ENCODE peak calls at places on chromosome 5, in four cellular contexts. F is suprapubic skin; W is RWPE1; I is CD8-positive, alpha-beta T cell. A is an unnamed sample.

GRCh38 chr5:131262953-131263541 is 806 bp upstream of the CDC42SE2 start:
- DNase-seq in W (no peak), F (no peak), I (no peak), A (no peak)

GRCh38 chr5:135075621-135076585 is 41.9 kb upstream of the PITX1 start:
- DNase-seq in W (peak; percentile 67), F (peak; percentile 66), I (no peak), A (no peak)

GRCh38 chr5:81251922-81252321 is 18.8 kb downstream of the CKMT2 start:
- DNase-seq in I (no peak), W (no peak), F (no peak), A (no peak)

GRCh38 chr5:33969572-33970452 is 14.7 kb downstream of the SLC45A2 start:
- DNase-seq in I (no peak), W (peak; percentile 34), F (no peak), A (no peak)

GRCh38 chr5:50866415-50866814 is 200.0 kb downstream of the PARP8 start:
- DNase-seq in F (no peak), I (no peak), W (no peak), A (no peak)

GRCh38 chr5:142803428-142804111 is 33.4 kb downstream of the ARHGAP26 start:
- DNase-seq in I (no peak), W (no peak), F (no peak), A (no peak)

GRCh38 chr5:16992006-16992405 is 55.9 kb upstream of the MYO10 start:
- DNase-seq in F (no peak), I (no peak), W (no peak), A (no peak)

GRCh38 chr5:137190031-137190430 is 309.1 kb downstream of the SPOCK1 start:
- DNase-seq in I (no peak), F (no peak), W (no peak), A (no peak)

GRCh38 chr5:431711-432050 is 11.3 kb upstream of the EXOC3 start:
- DNase-seq in I (no peak), F (no peak), W (no peak), A (no peak)

GRCh38 chr5:151703780-151704179 is 17.1 kb upstream of the SPARC start:
- DNase-seq in W (no peak), I (no peak), F (no peak), A (no peak)

GRCh38 chr5:33346534-33346933 is 94.2 kb upstream of the TARS1 start:
- DNase-seq in F (no peak), I (no peak), W (no peak), A (no peak)

GRCh38 chr5:127572930-127573329 is 55.5 kb downstream of the PRRC1 start:
- DNase-seq in W (no peak), I (no peak), F (no peak), A (no peak)

GRCh38 chr5:14268738-14269137 is 125.6 kb downstream of the TRIO start:
- DNase-seq in I (no peak), F (no peak), W (no peak), A (no peak)

GRCh38 chr5:321726-322251 is 275 bp downstream of the AHRR start:
- DNase-seq in W (no peak), I (no peak), F (peak; percentile 78), A (no peak)

GRCh38 chr5:158303261-158303660 is 444.3 kb upstream of the CLINT1 start:
- DNase-seq in F (no peak), I (no peak), W (no peak), A (no peak)

GRCh38 chr5:65213921-65214525 is 267.7 kb downstream of the ADAMTS6 start:
- DNase-seq in I (no peak), F (no peak), W (peak; percentile 35), A (no peak)

GRCh38 chr5:31581498-31582099 is 49.5 kb downstream of the C5orf22 start:
- DNase-seq in I (no peak), F (no peak), W (peak; percentile 29), A (no peak)

GRCh38 chr5:9239626-9240025 is 306.2 kb downstream of the SEMA5A start:
- DNase-seq in W (no peak), F (no peak), I (no peak), A (no peak)

GRCh38 chr5:33240552-33240951 is 200.2 kb upstream of the TARS1 start:
- DNase-seq in I (no peak), F (no peak), W (no peak), A (no peak)

GRCh38 chr5:84372066-84372700 is 12.5 kb downstream of the EDIL3 start:
- DNase-seq in W (no peak), F (no peak), I (no peak), A (no peak)

GRCh38 chr5:102561894-102562760 is 63.3 kb upstream of the SLCO6A1 start:
- DNase-seq in I (no peak), W (no peak), F (no peak), A (no peak)

GRCh38 chr5:25009063-25009462 is 364.3 kb upstream of the CDH10 start:
- DNase-seq in F (no peak), I (no peak), W (no peak), A (no peak)

GRCh38 chr5:124859027-124859426 is 112.6 kb upstream of the ZNF608 start:
- DNase-seq in W (no peak), I (no peak), F (no peak), A (no peak)

GRCh38 chr5:16757146-16757545 is 140.3 kb upstream of the RETREG1 start:
- DNase-seq in W (no peak), F (no peak), I (no peak), A (no peak)

GRCh38 chr5:98101131-98101530 is 672.3 kb upstream of the RGMB start:
- DNase-seq in W (no peak), I (no peak), F (no peak), A (no peak)

GRCh38 chr5:142151436-142152382 is 43.1 kb downstream of the NDFIP1 start:
- DNase-seq in I (peak; percentile 52), F (no peak), W (peak; percentile 62), A (no peak)

GRCh38 chr5:139204196-139204595 is 6.0 kb upstream of the SIL1 start:
- DNase-seq in I (no peak), W (no peak), F (no peak), A (no peak)

GRCh38 chr5:122394313-122394712 is 82.3 kb downstream of the SNCAIP start:
- DNase-seq in F (no peak), I (no peak), W (no peak), A (no peak)
- H3K27ac ChIP-seq in F (no peak overlapping the region), I (no peak overlapping the region), W (no peak overlapping the region), A (no peak overlapping the region)

GRCh38 chr5:96033116-96033515 is 71.5 kb upstream of the ELL2 start:
- DNase-seq in F (no peak), I (no peak), W (no peak), A (no peak)

GRCh38 chr5:96036301-96036700 is 74.7 kb upstream of the ELL2 start:
- DNase-seq in F (no peak), W (no peak), I (no peak), A (no peak)

GRCh38 chr5:96035796-96036195 is 74.1 kb upstream of the ELL2 start:
- DNase-seq in I (no peak), W (no peak), F (no peak), A (no peak)

GRCh38 chr5:96031180-96031579 is 69.5 kb upstream of the ELL2 start:
- DNase-seq in W (no peak), F (no peak), I (no peak), A (no peak)

GRCh38 chr5:96031811-96032261 is 70.2 kb upstream of the ELL2 start:
- DNase-seq in F (no peak), I (no peak), W (peak; percentile 70), A (peak; percentile 64)
- H3K27ac ChIP-seq in F (no peak overlapping the region), I (no peak overlapping the region), W (no peak overlapping the region), A (peak overlapping the region; percentile 83)

GRCh38 chr5:149679876-149680809 is 50.0 kb upstream of the PPARGC1B start:
- DNase-seq in W (no peak), F (no peak), I (no peak), A (no peak)

GRCh38 chr5:149682532-149683076 is 47.5 kb upstream of the PPARGC1B start:
- DNase-seq in W (no peak), I (no peak), F (no peak), A (no peak)

GRCh38 chr5:149681252-149681651 is 48.9 kb upstream of the PPARGC1B start:
- DNase-seq in W (no peak), I (no peak), F (no peak), A (no peak)

GRCh38 chr5:149681922-149682321 is 48.2 kb upstream of the PPARGC1B start:
- DNase-seq in F (no peak), W (no peak), I (no peak), A (no peak)

GRCh38 chr5:149680810-149681221 is 49.3 kb upstream of the PPARGC1B start:
- DNase-seq in W (no peak), F (no peak), I (no peak), A (no peak)
- H3K27ac ChIP-seq in W (no peak overlapping the region), F (no peak overlapping the region), I (no peak overlapping the region), A (no peak overlapping the region)

GRCh38 chr5:56557198-56557597 is 258.2 kb upstream of the MAP3K1 start:
- DNase-seq in F (no peak), I (no peak), W (no peak), A (no peak)
- H3K27ac ChIP-seq in F (no peak overlapping the region), I (no peak overlapping the region), W (no peak overlapping the region), A (no peak overlapping the region)

GRCh38 chr5:149424371-149425315 is 45.6 kb upstream of the IL17B start:
- DNase-seq in I (no peak), F (no peak), W (no peak), A (no peak)
- H3K27ac ChIP-seq in I (no peak overlapping the region), F (no peak overlapping the region), W (no peak overlapping the region), A (no peak overlapping the region)

GRCh38 chr5:169801781-169802180 is 164.7 kb downstream of the DOCK2 start:
- DNase-seq in F (no peak), W (no peak), I (no peak), A (no peak)
- H3K27ac ChIP-seq in F (no peak overlapping the region), W (no peak overlapping the region), I (no peak overlapping the region), A (no peak overlapping the region)

DNA sequence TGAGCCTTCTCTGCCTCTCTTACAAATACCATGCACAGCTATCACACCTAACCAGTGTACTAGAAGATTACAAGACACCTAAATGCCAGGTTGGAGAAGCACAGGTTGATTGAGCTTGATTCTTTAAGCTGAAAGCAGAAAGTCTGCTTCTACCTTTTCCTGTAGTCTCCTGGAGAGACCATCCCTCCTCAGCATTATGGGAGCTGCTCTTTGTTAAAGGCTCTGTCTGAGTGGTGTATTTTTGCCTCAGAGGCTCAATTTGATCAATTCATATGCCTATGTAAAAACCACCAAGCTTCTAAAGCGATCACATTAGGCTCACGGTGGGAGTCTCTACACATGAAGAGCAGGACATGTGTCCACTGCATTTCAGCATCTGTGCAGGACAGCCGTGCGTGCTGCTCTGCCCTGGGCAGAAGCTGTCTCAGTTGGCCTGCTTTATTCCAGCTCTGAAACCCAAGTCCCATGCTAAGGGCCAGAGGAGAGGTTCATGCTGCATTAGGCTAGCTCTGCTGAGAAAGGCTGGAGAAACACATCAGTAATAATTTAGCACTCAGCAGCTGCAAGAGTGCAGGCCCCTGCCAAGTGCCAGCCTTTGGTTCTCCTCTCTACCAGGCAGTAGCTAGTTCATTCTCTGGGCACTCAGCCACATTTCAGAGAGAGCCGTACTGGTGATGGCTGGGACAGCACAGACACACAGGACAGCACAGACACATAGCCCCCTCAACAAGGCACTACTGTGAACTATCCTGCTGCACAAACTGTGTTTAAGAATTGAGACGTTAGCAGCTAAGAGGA is 41.6 kb downstream of the TMEM167A start:
- DNase-seq in F (no peak), W (no peak), I (no peak), A (no peak)
- H3K27ac ChIP-seq in F (no peak overlapping the region), W (no peak overlapping the region), I (no peak overlapping the region), A (no peak overlapping the region)

GRCh38 chr5:66230551-66230950 is 86.5 kb downstream of the SREK1 start:
- DNase-seq in I (no peak), W (no peak), F (no peak), A (no peak)
- H3K27ac ChIP-seq in I (no peak overlapping the region), W (no peak overlapping the region), F (no peak overlapping the region), A (no peak overlapping the region)

A was measured in epithelial cell of prostate.